ENCODE peak calls at places on chromosome 20, in five cellular contexts. M, V, H, A and G are unnamed samples.

GRCh38 chr20:4507288-4507719 is 214.4 kb upstream of the PRND start:
- DNase-seq in V (no peak), M (no peak), H (no peak), A (peak), G (peak)

GRCh38 chr20:58973179-58973578 is 7.9 kb upstream of the NELFCD start:
- DNase-seq in H (no peak), A (no peak), M (peak), V (no peak), G (no peak)

GRCh38 chr20:19370076-19371075 is 157.9 kb downstream of the SLC24A3 start:
- DNase-seq in M (no peak), A (no peak), H (no peak), V (no peak), G (no peak)

GRCh38 chr20:23877524-23877923 is 2.0 kb downstream of the CST5 start:
- DNase-seq in A (no peak), V (no peak), M (no peak), H (no peak), G (no peak)

GRCh38 chr20:1876975-1877603 is 18.1 kb upstream of the SIRPA start:
- DNase-seq in H (peak), V (no peak), A (no peak), M (no peak), G (no peak)

GRCh38 chr20:689348-689747 is 13.7 kb upstream of the SCRT2 start:
- DNase-seq in H (no peak), V (no peak), A (no peak), M (no peak), G (no peak)

GRCh38 chr20:8388707-8389106 is 256.6 kb downstream of the PLCB1 start:
- DNase-seq in A (no peak), V (no peak), M (no peak), H (no peak), G (no peak)

GRCh38 chr20:53935353-53936084 is 134.9 kb downstream of the BCAS1 start:
- DNase-seq in A (no peak), V (no peak), M (peak), H (no peak), G (peak)

GRCh38 chr20:48763183-48764030 is 64.4 kb downstream of the PREX1 start:
- DNase-seq in H (peak), A (no peak), V (no peak), M (no peak), G (no peak)

GRCh38 chr20:8073024-8073832 is 53.7 kb upstream of the TMX4 start:
- DNase-seq in A (peak), H (no peak), M (no peak), V (no peak), G (peak)

DNA sequence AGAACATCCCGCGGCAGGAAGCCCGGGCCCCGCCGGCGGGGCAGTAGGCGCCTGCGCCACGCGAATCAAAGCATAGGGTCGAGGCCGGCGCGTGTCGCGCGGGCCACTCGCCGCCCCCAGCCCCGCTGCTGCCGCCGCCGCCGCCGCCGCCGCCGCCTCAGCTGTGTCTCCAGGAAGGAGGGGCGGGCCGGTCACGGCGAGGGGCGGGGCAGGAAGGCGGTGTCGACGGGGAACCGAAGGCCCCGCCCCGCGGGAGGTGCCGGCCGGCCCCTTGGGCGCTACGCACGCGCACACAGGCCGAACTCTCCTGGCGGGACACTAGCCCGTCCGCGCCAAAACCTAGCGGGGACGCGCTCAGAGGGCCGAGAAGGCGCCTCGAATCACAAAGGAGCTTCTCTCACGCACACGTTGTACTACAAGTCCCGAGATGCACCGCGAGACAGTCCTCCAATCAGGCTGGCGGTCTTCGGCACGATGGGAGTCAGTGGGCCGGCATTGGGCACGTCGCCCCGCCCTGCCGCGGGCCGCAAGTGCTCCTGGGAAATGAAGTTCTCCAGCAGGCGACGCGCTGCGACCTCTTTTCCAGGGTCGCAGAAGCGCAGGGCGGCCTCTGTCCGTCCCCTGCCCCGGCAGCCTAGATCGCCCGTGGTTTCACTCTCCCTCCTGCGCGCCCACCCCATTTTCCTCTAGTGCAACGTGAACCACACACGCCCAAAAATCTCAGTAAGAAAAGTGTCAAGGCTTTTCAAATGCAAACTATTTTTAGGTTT is at the start of gene RALGAPA2:
- DNase-seq in V (peak), A (peak), M (peak), H (peak), G (peak)
- H2BK5ac ChIP-seq in V (no peak), A (peak), M (peak), H (no peak), G (peak)

GRCh38 chr20:39993737-39994136 is 695.3 kb downstream of the MAFB start:
- DNase-seq in H (no peak), A (no peak), V (no peak), M (no peak), G (no peak)
- H3K9ac ChIP-seq in H (no peak), A (no peak), V (no peak), M (no peak), G (no peak)

GRCh38 chr20:51491393-51491792 is 51.1 kb downstream of the NFATC2 start:
- DNase-seq in H (no peak), M (no peak), A (no peak), V (no peak), G (no peak)
- H2BK12ac ChIP-seq in H (no peak), M (no peak), A (no peak), V (no peak), G (no peak)

GRCh38 chr20:45911486-45912343 is at the start of gene PLTP:
- DNase-seq in A (no peak), H (peak), V (peak), M (peak), G (peak)
- H2BK5ac ChIP-seq in A (peak), H (peak), V (no peak), M (peak), G (no peak)

GRCh38 chr20:64010711-64011237 is 25.2 kb upstream of the C20orf204 start:
- DNase-seq in V (no peak), M (no peak), A (no peak), H (no peak), G (no peak)
- H3K9ac ChIP-seq in V (no peak), M (no peak), A (no peak), H (no peak), G (no peak)

DNA sequence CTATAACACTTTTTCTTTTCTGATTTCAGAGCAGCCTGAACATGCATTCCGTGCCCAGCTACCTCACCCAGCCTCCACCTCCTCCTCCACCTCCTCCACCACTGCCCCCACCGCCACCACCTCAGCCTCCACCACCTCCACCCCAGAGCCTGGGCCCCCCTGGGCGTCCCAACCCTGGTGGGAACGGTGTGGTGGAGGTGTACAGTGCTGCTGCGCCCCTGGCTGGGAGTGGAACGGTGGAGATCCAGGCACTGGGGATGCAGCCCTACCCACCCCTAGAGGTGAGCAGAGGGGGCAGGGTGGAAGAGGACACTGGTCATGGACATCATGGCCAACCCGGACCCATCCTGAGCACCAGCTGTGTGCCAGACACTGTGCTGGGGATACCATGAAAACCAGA is 21.3 kb downstream of the ZNF341 start:
- DNase-seq in A (no peak), H (no peak), V (no peak), M (no peak), G (no peak)
- H2BK12ac ChIP-seq in A (no peak), H (no peak), V (no peak), M (no peak), G (no peak)

DNA sequence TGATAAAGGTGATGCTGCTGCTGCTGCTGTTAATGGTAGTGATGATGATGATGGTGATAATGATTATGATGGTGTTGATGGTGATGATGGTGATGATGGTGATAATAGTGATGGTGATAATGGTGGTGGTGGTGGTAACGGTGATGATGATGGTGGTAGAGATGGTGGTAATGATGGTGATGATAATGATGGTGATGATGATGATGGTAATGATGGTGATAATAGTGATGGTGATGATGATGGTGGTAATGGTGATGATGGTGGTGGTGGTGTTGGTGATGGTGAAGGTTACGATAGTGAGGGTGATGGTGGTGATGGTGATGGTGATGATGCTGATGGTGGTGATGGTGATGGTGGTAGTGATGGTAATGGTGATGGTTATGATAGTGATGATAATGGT is 132.3 kb downstream of the TFAP2C start:
- DNase-seq in A (no peak), H (no peak), V (no peak), M (no peak), G (no peak)
- H2BK5ac ChIP-seq in A (no peak), H (no peak), V (no peak), M (no peak), G (no peak)